ENCODE peak calls at places on chromosome 6, in five cellular contexts. N is nephron progenitor cell, W is right lobe of liver, C is left ventricle myocardium inferior, E is transverse colon. O is an unnamed sample.

GRCh38 chr6:70779934-70780333 is 112.3 kb downstream of the SMAP1 start:
- DNase-seq in N (no peak), W (no peak), C (no peak), E (no peak), O (no peak)

GRCh38 chr6:129598244-129599187 is 111.5 kb downstream of the ARHGAP18 start:
- DNase-seq in N (peak; percentile 11), W (no peak), C (no peak), E (no peak), O (no peak)

GRCh38 chr6:24910331-24910849 is 25.4 kb downstream of the RIPOR2 start:
- DNase-seq in N (peak; percentile 31), W (peak; percentile 33), C (peak; percentile 22), E (no peak), O (no peak)

GRCh38 chr6:167907837-167908681 is 81.3 kb downstream of the AFDN start:
- DNase-seq in N (no peak), W (no peak), C (no peak), E (peak; percentile 38), O (no peak)

GRCh38 chr6:170034294-170034693 is 256.6 kb downstream of the DLL1 start:
- DNase-seq in N (no peak), W (no peak), C (no peak), E (peak; percentile 1), O (no peak)

GRCh38 chr6:142871910-142872331 is 73.1 kb downstream of the HIVEP2 start:
- DNase-seq in N (no peak), W (no peak), C (no peak), E (peak; percentile 59), O (no peak)

GRCh38 chr6:133774356-133774755 is 114.6 kb upstream of the TCF21 start:
- DNase-seq in N (no peak), W (no peak), C (no peak), E (no peak), O (no peak)

GRCh38 chr6:163725008-163725941 is 310.8 kb downstream of the QKI start:
- DNase-seq in N (no peak), W (no peak), C (no peak), E (no peak), O (no peak)

GRCh38 chr6:42958125-42958524 is 2.4 kb upstream of the GNMT start:
- DNase-seq in N (no peak), W (no peak), C (no peak), E (no peak), O (no peak)

GRCh38 chr6:17565399-17565798 is 34.7 kb upstream of the FAM8A1 start:
- DNase-seq in N (no peak), W (no peak), C (no peak), E (no peak), O (no peak)

GRCh38 chr6:16523550-16524379 is 237.5 kb downstream of the ATXN1 start:
- DNase-seq in N (no peak), W (no peak), C (no peak), E (no peak), O (no peak)
- TF ChIP-seq CTCF in N (no peak), W (no peak), C (no peak), E (no peak), O (no peak)

DNA sequence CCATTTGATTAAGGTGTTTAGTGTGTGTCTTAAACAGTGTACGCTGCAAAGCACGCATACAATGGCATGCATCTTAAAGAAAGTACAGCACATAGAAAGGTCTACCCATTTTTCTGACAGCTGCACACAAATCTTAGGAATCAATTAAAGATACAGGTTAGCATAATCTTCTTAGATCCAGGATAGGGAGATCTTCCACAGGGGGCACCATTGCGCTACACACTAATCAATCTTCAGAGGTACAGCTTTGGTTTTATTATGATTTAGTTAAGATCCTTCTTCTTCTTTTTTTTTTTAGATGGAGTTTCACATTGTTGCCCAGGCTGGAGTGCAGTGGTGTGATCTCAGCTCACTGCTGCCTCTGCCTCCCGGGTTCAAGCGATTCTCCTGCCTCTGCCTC is 63.7 kb upstream of the BEND3 start:
- DNase-seq in N (no peak), W (no peak), C (no peak), E (no peak), O (no peak)
- TF ChIP-seq CTCF in N (no peak), W (peak; percentile 37), C (no peak), E (no peak), O (no peak)

GRCh38 chr6:88963139-88964090 is at the start of gene RNGTT:
- DNase-seq in N (peak; percentile 100), W (peak; percentile 99), C (peak; percentile 99), E (peak; percentile 100), O (peak; percentile 71)
- TF ChIP-seq CTCF in N (no peak), W (no peak), C (no peak), E (no peak), O (no peak)

DNA sequence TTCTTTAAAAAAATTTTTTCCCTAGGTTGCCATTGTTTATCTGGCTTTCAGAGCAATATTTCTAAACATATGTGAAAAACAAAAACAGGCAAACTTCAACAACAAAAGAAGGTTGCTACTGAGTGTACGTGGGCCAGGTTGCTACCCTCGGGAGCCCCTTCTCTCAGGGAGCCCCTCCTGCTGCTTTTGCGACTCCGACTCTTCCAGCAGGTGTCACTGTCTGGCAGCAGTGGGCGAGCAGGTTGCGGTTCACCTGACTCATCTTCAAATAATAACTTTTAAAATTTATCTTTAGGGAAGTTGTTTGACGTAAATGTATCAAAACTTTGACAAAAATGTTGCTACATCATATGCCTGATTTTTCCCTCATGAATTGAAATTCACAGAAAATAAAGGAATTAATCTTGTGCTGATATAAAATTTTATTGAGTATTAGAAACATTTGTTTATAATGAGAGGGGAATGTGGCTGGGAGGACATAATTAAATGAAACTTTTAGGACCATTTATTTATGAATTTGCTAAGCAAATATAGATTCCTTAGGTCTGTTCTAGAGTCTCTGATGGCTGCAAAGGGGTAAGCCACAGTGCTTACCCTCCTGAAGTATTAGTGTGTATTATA is 138.8 kb downstream of the HIVEP1 start:
- DNase-seq in N (peak; percentile 46), W (no peak), C (no peak), E (peak; percentile 43), O (no peak)
- TF ChIP-seq CTCF in N (peak; percentile 53), W (peak; percentile 50), C (peak; percentile 48), E (peak; percentile 65), O (peak; percentile 80)

DNA sequence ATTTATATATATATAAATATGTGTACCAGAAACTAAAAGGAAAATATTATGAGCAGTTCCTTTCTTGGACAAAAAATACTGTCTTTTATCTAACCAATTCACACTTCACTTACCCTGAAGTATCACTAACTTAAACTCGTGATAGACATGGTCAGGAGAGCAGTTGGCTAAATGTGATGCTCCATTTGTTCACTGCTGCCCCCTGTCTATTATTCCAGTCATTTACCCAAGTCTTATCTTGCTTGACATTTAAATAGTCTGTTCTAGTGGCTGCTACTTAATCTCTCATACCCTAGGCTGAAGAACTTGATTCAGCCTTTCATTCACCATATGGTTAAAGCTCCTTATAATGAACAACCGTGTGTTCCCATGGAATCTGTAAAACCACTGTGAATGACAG is 789.6 kb upstream of the EYS start:
- DNase-seq in N (no peak), W (no peak), C (no peak), E (no peak), O (no peak)
- TF ChIP-seq CTCF in N (peak; percentile 58), W (peak; percentile 14), C (no peak), E (no peak), O (peak; percentile 34)

DNA sequence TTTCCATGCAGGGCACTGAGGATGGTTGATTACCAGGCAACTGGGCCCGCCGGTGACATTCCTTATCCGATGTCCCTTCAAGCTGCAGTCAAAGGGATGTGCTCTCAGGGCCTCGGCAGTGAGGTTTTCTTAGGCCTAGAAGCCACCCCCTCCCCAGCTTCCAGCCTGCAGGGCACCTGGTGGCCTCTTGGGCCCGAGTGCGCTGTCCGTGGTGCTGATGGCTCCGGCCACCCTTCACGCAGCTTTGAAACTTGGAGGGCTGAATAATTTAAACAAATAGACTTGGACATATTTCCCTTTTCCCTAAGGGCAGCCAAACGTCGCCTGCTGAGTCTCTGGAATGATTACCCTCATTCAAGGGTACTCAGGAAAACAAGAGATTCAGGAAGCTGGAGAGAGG is 8.9 kb upstream of the MLN start:
- DNase-seq in N (peak; percentile 95), W (peak; percentile 53), C (peak; percentile 33), E (no peak), O (no peak)
- TF ChIP-seq CTCF in N (peak; percentile 9), W (peak; percentile 8), C (peak; percentile 62), E (peak; percentile 40), O (peak; percentile 54)

GRCh38 chr6:143936986-143937765 is 70.9 kb downstream of the PLAGL1 start:
- DNase-seq in N (no peak), W (no peak), C (no peak), E (no peak), O (no peak)

GRCh38 chr6:143941852-143942627 is 66.0 kb downstream of the PLAGL1 start:
- DNase-seq in N (peak; percentile 72), W (peak; percentile 65), C (peak; percentile 42), E (peak; percentile 69), O (no peak)

GRCh38 chr6:143939364-143939763 is 68.7 kb downstream of the PLAGL1 start:
- DNase-seq in N (no peak), W (no peak), C (no peak), E (no peak), O (no peak)

GRCh38 chr6:143936347-143936746 is 71.7 kb downstream of the PLAGL1 start:
- DNase-seq in N (no peak), W (no peak), C (no peak), E (no peak), O (no peak)

DNA sequence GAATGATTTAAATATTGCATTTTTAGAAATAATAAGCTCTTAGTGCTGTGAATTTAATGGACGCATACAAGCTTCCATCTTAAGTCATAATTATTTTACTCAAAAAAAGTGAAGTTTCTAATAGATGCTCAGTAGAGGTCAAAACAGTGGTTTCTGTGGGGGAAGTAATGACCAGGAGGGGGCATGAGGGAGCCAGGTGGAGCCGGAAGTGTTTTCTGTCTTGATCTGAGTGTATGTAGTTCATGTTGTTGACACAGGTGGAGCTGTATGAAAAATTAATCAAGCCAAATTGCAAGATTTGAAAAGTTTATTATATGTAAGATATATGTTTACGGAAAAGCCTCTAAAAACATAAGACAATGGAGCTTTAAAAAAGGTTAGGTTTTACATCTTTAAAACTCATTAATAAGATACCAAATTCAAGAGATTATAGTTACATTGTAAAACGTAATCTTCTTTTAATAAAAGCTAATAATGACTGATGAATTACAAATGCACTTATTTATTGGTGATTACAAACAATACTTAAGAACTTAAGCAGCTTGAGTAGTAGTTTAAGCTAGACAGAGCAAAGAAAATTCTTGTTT is 68.0 kb downstream of the PLAGL1 start:
- DNase-seq in N (peak; percentile 44), W (no peak), C (no peak), E (peak; percentile 62), O (no peak)
- TF ChIP-seq CTCF in N (peak; percentile 73), W (peak; percentile 63), C (peak; percentile 69), E (peak; percentile 91), O (peak; percentile 78)

O was measured in keratinocyte.